ENCODE peak calls at places on chromosomes 11 and 22, in four cellular contexts. T is HepG2, D is GM12878, M is K562. H is an unnamed sample.

GRCh38 chr11:60769273-60769672 is 12.6 kb downstream of the MS4A15 start:
- DNase-seq in T (no peak), M (no peak), D (no peak), H (no peak)

GRCh38 chr11:84552791-84553190 is 1074.4 kb downstream of the DLG2 start:
- DNase-seq in M (no peak), T (no peak), D (no peak), H (no peak)

GRCh38 chr22:43427296-43428004 is 15.6 kb downstream of the MPPED1 start:
- DNase-seq in D (no peak), M (peak), T (no peak), H (no peak)

GRCh38 chr11:24348908-24349307 is 147.9 kb upstream of the LUZP2 start:
- DNase-seq in M (no peak), D (no peak), T (no peak), H (no peak)

GRCh38 chr11:114088216-114088615 is 28.7 kb downstream of the ZBTB16 start:
- DNase-seq in M (no peak), T (no peak), D (no peak), H (no peak)

GRCh38 chr11:31882951-31883392 is 71.8 kb upstream of the PAX6 start:
- DNase-seq in D (no peak), M (no peak), T (no peak), H (peak)

GRCh38 chr22:41252365-41252764 is 11.6 kb upstream of the CHADL start:
- DNase-seq in M (no peak), D (no peak), T (no peak), H (no peak)

GRCh38 chr22:44023404-44024287 is 456 bp upstream of the PARVB start:
- DNase-seq in D (no peak), M (peak), T (no peak), H (no peak)

GRCh38 chr11:71946144-71946571 is 17.3 kb downstream of the RNF121 start:
- DNase-seq in D (no peak), M (no peak), T (peak), H (no peak)

GRCh38 chr11:116173506-116173905 is 599.3 kb downstream of the BUD13 start:
- DNase-seq in T (no peak), M (no peak), D (no peak), H (no peak)

GRCh38 chr11:31254411-31254810 is 115.1 kb downstream of the DCDC1 start:
- DNase-seq in T (no peak), D (no peak), M (no peak), H (no peak)

GRCh38 chr11:96894587-96894986 is 504.8 kb downstream of the JRKL start:
- DNase-seq in M (no peak), T (no peak), D (no peak), H (no peak)

GRCh38 chr11:3137486-3138177 is 27.5 kb downstream of the OSBPL5 start:
- DNase-seq in D (no peak), M (no peak), T (no peak), H (no peak)

GRCh38 chr22:26576026-26576680 is 13.8 kb downstream of the TPST2 start:
- DNase-seq in M (no peak), T (no peak), D (no peak), H (no peak)

GRCh38 chr22:22943521-22944267 is 56.1 kb downstream of the IGLL5 start:
- DNase-seq in M (peak), D (no peak), T (no peak), H (peak)

GRCh38 chr11:1030086-1030485 is 6.4 kb downstream of the MUC6 start:
- DNase-seq in D (no peak), T (no peak), M (no peak), H (no peak)

GRCh38 chr11:59259047-59259446 is 46.3 kb upstream of the MPEG1 start:
- DNase-seq in M (no peak), D (no peak), T (no peak), H (no peak)

GRCh38 chr11:41955635-41956400 is 496.4 kb upstream of the LRRC4C start:
- DNase-seq in D (no peak), M (no peak), T (no peak), H (no peak)

GRCh38 chr11:47257518-47258316 is at the start of gene NR1H3:
- DNase-seq in T (peak), D (no peak), M (peak), H (no peak)

GRCh38 chr11:36149538-36150242 is 139.5 kb downstream of the COMMD9 start:
- DNase-seq in M (peak), D (peak), T (peak), H (no peak)
- TF ChIP-seq BRCA1 in M (no peak), D (no peak), T (no peak), H (no peak)

GRCh38 chr11:6667733-6668374 is 12.2 kb upstream of the DCHS1 start:
- DNase-seq in D (peak), T (peak), M (peak), H (no peak)
- TF ChIP-seq BRCA1 in D (no peak), T (no peak), M (no peak), H (no peak)

DNA sequence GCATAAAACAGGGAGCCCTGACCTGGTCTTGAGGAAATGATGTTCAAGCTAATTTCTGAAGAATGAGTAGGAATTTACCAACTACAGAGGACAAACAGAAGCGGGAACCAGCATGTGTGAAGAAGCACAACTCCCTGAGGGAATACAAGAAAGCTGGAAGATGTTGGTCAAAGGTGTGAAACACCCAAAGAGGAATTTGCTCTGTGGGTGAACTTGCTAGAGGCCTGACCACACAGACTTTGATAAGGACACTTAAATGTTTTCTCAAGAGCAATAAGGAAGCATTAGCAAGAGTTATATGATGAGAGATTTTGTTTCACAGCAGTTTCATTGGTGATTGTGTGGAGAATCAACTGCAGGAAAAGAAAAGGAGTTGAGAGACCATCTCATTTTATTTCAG is 17.6 kb downstream of the SLC5A12 start:
- DNase-seq in D (no peak), M (no peak), T (no peak), H (no peak)
- TF ChIP-seq BRCA1 in D (no peak), M (no peak), T (no peak), H (no peak)

DNA sequence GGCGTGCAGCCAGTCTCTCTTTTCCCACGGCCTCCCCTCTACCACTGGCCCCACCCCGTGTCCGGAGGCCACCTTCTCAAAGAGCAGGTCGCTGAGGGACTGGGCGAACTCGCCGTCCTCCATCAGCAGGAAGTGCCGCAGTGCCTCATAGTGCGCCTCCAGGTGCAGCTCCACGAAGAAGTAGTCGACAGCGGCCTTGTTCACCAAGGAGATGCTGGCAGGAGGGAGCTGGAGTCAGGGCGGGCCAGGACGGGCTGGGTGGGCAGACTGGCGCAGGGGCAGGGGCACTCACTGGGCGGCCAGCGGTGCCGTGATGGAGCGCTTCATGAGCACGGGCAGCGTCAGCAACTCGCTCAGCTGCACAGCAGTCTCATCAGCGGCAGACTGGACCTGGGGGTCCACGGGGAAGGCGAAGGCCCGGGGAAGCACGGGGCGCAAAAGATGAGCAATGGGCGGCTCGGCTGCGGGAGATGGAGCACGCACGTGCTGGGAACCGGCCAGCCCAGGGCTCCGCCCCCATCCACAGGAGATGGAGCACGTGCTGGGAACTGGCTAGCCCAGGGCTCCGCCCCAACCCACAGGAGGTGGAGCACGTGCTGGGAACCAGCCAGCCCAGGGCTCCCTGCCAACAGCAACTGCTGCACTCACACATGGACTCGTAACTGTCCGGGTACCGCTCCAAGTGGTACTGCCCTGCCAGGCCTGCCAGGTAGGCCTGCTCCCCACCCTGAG is 18.4 kb downstream of the SELENOO start:
- DNase-seq in D (no peak), T (peak), M (peak), H (peak)
- TF ChIP-seq BRCA1 in D (no peak), T (no peak), M (no peak), H (no peak)